ENCODE peak calls at places on chromosome 2, in eight cellular contexts. C, T, V, G, F, N, S and W are unnamed samples.

GRCh38 chr2:101113441-101114267 is 37.5 kb downstream of the TBC1D8 start:
- DNase-seq in S (no peak), T (peak; percentile 71), V (no peak), C (peak; percentile 24), N (no peak), F (no peak), G (no peak), W (no peak)

GRCh38 chr2:98551316-98551715 is 57.0 kb downstream of the COA5 start:
- DNase-seq in F (no peak), C (no peak), S (no peak), V (no peak), T (no peak), N (no peak), G (no peak), W (no peak)

GRCh38 chr2:113240915-113241911 is 37.5 kb downstream of the PAX8 start:
- DNase-seq in S (no peak), F (peak; percentile 35), V (peak; percentile 98), C (peak; percentile 99), N (peak; percentile 77), G (peak; percentile 87), T (peak; percentile 58), W (peak; percentile 86)

GRCh38 chr2:172877826-172878225 is 142.2 kb downstream of the RAPGEF4 start:
- DNase-seq in G (no peak), F (no peak), V (no peak), T (no peak), C (peak; percentile 70), S (no peak), N (no peak), W (no peak)

GRCh38 chr2:46876741-46877384 is 38.7 kb downstream of the MCFD2 start:
- DNase-seq in C (peak; percentile 88), T (no peak), S (no peak), G (no peak), N (no peak), F (peak; percentile 52), V (peak; percentile 75), W (no peak)

GRCh38 chr2:134246154-134246874 is 7.6 kb upstream of the MGAT5 start:
- DNase-seq in G (no peak), T (no peak), C (no peak), N (no peak), S (no peak), V (no peak), F (no peak), W (no peak)

GRCh38 chr2:221429741-221430491 is 142.2 kb downstream of the EPHA4 start:
- DNase-seq in G (peak; percentile 88), S (no peak), T (peak; percentile 59), N (no peak), C (peak; percentile 52), F (peak; percentile 28), V (peak; percentile 11), W (peak; percentile 31)

GRCh38 chr2:22281033-22281432 is 1103.9 kb upstream of the KLHL29 start:
- DNase-seq in S (no peak), F (peak; percentile 18), G (no peak), N (no peak), T (no peak), C (peak; percentile 91), V (peak; percentile 36), W (no peak)

GRCh38 chr2:225534697-225535096 is 135.2 kb downstream of the NYAP2 start:
- DNase-seq in G (no peak), C (no peak), T (no peak), N (no peak), V (no peak), F (no peak), S (no peak), W (no peak)

GRCh38 chr2:164496421-164496820 is 124.9 kb downstream of the GRB14 start:
- DNase-seq in S (no peak), F (no peak), N (no peak), G (no peak), C (no peak), V (no peak), T (no peak), W (no peak)

GRCh38 chr2:30300456-30301221 is 69.3 kb downstream of the LBH start:
- DNase-seq in V (no peak), S (peak; percentile 26), G (no peak), T (no peak), F (peak; percentile 32), N (no peak), C (peak; percentile 96), W (no peak)

GRCh38 chr2:165990846-165991245 is 37.3 kb upstream of the TTC21B start:
- DNase-seq in T (no peak), F (no peak), G (no peak), N (no peak), C (no peak), S (no peak), V (no peak), W (no peak)

GRCh38 chr2:233354971-233355574 is 779 bp downstream of the DGKD start:
- DNase-seq in N (no peak), S (peak; percentile 30), T (peak; percentile 31), V (peak; percentile 53), G (peak; percentile 78), F (peak; percentile 30), C (no peak), W (no peak)

GRCh38 chr2:144354953-144355352 is 165.0 kb downstream of the ZEB2 start:
- DNase-seq in G (no peak), T (no peak), S (peak; percentile 23), C (peak; percentile 20), N (no peak), V (peak; percentile 76), F (no peak), W (no peak)

GRCh38 chr2:236180501-236180816 is 12.3 kb upstream of the GBX2 start:
- DNase-seq in N (no peak), S (no peak), G (no peak), F (no peak), T (no peak), V (no peak), C (no peak), W (no peak)

GRCh38 chr2:10771786-10772185 is 40.8 kb downstream of the PDIA6 start:
- DNase-seq in S (no peak), T (no peak), C (no peak), V (no peak), N (no peak), G (no peak), F (no peak), W (no peak)

GRCh38 chr2:182628901-182629300 is 87.2 kb upstream of the DNAJC10 start:
- DNase-seq in V (no peak), G (no peak), F (no peak), C (no peak), T (no peak), S (no peak), N (no peak), W (no peak)
- TF ChIP-seq POLR2A in V (no peak), G (no peak), F (no peak), C (no peak), T (no peak), S (no peak), N (no peak), W (no peak)

GRCh38 chr2:44951714-44952113 is 10.2 kb downstream of the SIX3 start:
- DNase-seq in V (no peak), S (no peak), G (no peak), N (no peak), C (no peak), F (no peak), T (no peak), W (no peak)
- H3K27me3 ChIP-seq in V (peaks cover 67% of the 10 kb centered on the region), S (no peaks in the 10 kb centered on the region), G (peaks cover 83% of the 10 kb centered on the region), N (peaks cover 95% of the 10 kb centered on the region), C (peaks cover 92% of the 10 kb centered on the region), F (peaks cover 54% of the 10 kb centered on the region), T (peaks cover 2% of the 10 kb centered on the region), W (peaks cover 38% of the 10 kb centered on the region)

GRCh38 chr2:37154790-37155189 is 2.0 kb downstream of the EIF2AK2 start:
- DNase-seq in N (no peak), S (no peak), V (no peak), C (no peak), G (no peak), T (no peak), F (no peak), W (no peak)

GRCh38 chr2:37156071-37156856 is 516 bp downstream of the EIF2AK2 start:
- DNase-seq in V (peak; percentile 75), C (peak; percentile 42), T (peak; percentile 42), N (peak; percentile 52), S (peak; percentile 46), G (peak; percentile 87), F (peak; percentile 56), W (peak; percentile 14)

GRCh38 chr2:37153224-37153623 is 3.6 kb downstream of the EIF2AK2 start:
- DNase-seq in F (no peak), S (no peak), C (no peak), G (no peak), T (no peak), N (no peak), V (no peak), W (no peak)

DNA sequence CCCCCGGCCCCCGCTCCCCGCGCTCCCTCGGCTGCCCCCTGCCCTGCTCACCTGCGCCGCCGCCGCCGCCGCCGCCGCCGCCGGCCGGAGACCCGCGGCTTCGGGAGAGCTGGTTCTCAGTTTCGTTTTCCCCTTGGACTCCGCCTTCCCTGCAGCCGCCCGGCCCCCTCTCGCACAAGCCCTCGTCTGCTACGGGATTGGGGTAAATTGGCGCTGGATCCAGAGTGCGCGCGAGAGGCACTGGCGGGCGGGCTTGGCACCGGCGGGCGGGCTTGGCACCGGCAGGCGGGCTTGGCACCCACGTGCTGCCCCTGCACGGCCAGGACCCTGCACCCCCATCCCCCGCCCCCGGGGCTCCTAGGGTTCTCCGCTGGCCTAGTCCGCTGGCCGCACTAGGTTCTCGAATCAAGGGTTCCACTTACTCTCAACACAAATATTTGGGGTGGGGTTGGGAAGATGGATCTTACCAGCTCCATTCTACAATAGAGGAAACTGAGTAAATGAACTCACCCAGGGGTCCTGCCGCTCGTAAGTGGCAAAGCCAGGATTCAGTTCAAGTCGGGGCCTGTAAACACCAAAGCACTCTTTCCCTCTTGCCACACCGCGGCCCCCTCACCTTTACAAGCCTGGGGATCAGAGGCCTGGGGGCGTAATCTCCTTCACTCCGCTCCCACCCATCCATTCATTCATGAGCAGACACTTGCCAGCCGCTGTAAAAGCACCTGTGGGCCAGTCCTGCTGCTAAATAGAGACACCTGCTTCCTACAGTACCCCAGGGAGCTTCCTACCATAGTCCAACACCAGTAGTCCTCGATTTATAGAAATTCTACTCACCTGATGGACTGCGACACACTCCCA is at the start of gene EIF2AK2:
- DNase-seq in T (peak; percentile 73), S (peak; percentile 81), N (peak; percentile 70), C (peak; percentile 76), V (peak; percentile 92), F (peak; percentile 86), G (peak; percentile 94), W (peak; percentile 66)
- TF ChIP-seq POLR2A in T (no peak), S (peak; percentile 20), N (peak; percentile 34), C (no peak), V (no peak), F (no peak), G (no peak), W (peak; percentile 29)

DNA sequence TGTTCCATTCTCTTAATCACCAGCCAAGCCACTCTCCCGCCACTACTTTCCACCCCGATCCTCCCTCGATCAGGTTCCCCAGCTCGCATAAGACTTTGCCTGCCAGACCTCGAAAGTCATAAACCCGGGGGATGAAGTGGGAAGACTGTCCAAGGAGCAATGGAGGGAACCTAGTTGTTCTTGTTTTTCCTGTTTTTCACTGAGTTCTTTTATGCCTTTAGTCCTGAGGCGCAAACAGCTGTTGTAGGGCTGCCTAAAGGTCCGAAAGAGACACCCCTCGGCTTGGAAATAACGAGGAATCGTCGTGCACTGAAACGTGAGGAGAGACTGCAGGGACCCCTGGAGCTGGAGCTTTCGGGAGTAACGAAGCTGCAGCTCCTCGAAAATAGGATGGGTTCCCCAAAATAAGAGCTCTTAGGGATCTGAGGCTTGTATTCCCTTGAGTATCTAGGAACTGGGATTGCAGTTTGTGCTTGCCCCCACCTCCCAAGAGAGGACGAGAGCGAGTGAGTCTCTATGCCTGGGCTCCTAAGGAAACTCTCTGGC is 1.7 kb upstream of the HOXD12 start:
- DNase-seq in V (no peak), N (no peak), C (no peak), F (no peak), G (no peak), S (no peak), T (no peak), W (no peak)
- H3K27me3 ChIP-seq in V (peaks cover 99% of the 10 kb centered on the region), N (peaks cover 100% of the 10 kb centered on the region), C (peaks cover 93% of the 10 kb centered on the region), F (peaks cover 95% of the 10 kb centered on the region), G (peaks cover 31% of the 10 kb centered on the region), S (peaks cover 21% of the 10 kb centered on the region), T (peaks cover 34% of the 10 kb centered on the region), W (peaks cover 100% of the 10 kb centered on the region)